ENCODE peak calls at places on chromosome 2, in six cellular contexts. C, W, P, A, N and Y are unnamed samples.

GRCh38 chr2:203400805-203401585 is 72.8 kb downstream of the ABI2 start:
- DNase-seq in W (peak; percentile 43), P (no peak), N (no peak), C (no peak), A (peak; percentile 48), Y (no peak)

GRCh38 chr2:29000481-29000880 is 19.4 kb downstream of the TOGARAM2 start:
- DNase-seq in C (no peak), W (peak; percentile 18), N (no peak), A (no peak), P (peak; percentile 58), Y (no peak)

GRCh38 chr2:29247336-29247914 is 132.2 kb downstream of the CLIP4 start:
- DNase-seq in N (no peak), A (no peak), C (no peak), W (no peak), P (no peak), Y (no peak)

GRCh38 chr2:26925100-26925791 is 45.2 kb upstream of the MAPRE3 start:
- DNase-seq in P (no peak), W (no peak), A (no peak), N (no peak), C (no peak), Y (no peak)

GRCh38 chr2:67845557-67846114 is 217.2 kb downstream of the C1D start:
- DNase-seq in C (no peak), W (peak; percentile 36), P (no peak), N (no peak), A (no peak), Y (no peak)

GRCh38 chr2:232757905-232758304 is 18.5 kb downstream of the KCNJ13 start:
- DNase-seq in P (no peak), W (no peak), A (no peak), N (no peak), C (no peak), Y (peak; percentile 9)

GRCh38 chr2:98378901-98379300 is 32.6 kb downstream of the CNGA3 start:
- DNase-seq in N (no peak), C (peak; percentile 58), A (peak; percentile 81), P (no peak), W (peak; percentile 16), Y (no peak)

GRCh38 chr2:191533693-191534175 is 144.2 kb upstream of the NABP1 start:
- DNase-seq in W (no peak), P (peak; percentile 12), N (no peak), C (peak; percentile 27), A (peak; percentile 27), Y (no peak)

DNA sequence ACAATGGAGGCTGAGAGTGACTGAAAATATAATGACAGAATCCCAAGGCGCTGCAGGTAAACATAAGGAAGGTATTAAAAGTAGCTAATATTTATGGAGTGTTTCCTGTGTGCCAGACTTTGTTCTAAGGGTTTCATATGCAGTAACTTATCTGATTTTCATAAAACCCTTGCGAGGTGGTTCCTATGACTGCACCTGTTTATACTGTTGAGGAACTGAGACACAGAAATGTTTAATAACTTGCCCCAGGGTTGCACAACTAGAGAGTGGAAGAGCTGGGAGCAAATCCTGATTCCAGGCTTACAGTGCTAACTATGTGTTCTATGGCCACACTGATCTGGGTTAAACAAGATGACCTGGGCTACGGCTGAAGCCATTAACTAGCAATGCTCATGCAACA is 2.4 kb downstream of the SP110 start:
- DNase-seq in N (no peak), P (no peak), W (no peak), A (no peak), C (no peak), Y (no peak)
- H3K4me3 ChIP-seq in N (no peak overlapping the region), P (peak overlapping the region; percentile 78), W (no peak overlapping the region), A (no peak overlapping the region), C (no peak overlapping the region), Y (no peak overlapping the region)

GRCh38 chr2:131035112-131035825 is 58.0 kb downstream of the FAM168B start:
- DNase-seq in C (no peak), N (no peak), P (no peak), A (no peak), W (no peak), Y (no peak)
- H3K4me3 ChIP-seq in C (no peak overlapping the region), N (peak overlapping the region; percentile 64), P (no peak overlapping the region), A (no peak overlapping the region), W (peak overlapping the region; percentile 53), Y (peak overlapping the region; percentile 45)

DNA sequence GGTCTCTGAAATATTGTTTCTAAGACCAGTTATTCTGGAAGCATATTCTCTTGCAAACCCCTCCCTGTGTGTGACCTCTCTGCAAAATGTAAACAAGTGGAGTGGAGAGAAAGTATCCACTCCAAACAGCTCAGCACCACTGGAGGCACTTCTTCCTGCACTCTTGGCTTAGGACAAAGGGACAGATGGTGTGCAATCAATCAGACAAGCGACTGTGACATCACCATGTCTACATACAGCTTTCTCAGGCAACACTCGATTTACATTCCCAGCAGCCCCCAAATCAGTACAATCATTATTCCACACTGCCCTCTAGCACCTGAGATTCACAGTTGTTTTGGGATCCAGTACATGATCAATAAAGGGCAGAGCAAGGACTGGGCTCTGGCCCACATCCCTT is 311.6 kb upstream of the ST6GAL2 start:
- DNase-seq in P (no peak), A (no peak), N (no peak), W (no peak), C (no peak), Y (no peak)
- H3K4me3 ChIP-seq in P (no peak overlapping the region), A (no peak overlapping the region), N (no peak overlapping the region), W (no peak overlapping the region), C (no peak overlapping the region), Y (no peak overlapping the region)

GRCh38 chr2:170928824-170929685 is at the start of gene GORASP2:
- DNase-seq in A (peak; percentile 100), C (peak; percentile 99), W (peak; percentile 100), P (peak; percentile 100), N (peak; percentile 98), Y (peak; percentile 99)
- H3K4me3 ChIP-seq in A (peak within 1 kb of the TSS; percentile 74), C (peak within 1 kb of the TSS; percentile 97), W (peak within 1 kb of the TSS; percentile 96), P (peak within 1 kb of the TSS; percentile 95), N (peak within 1 kb of the TSS; percentile 88), Y (peak within 1 kb of the TSS; percentile 98)

GRCh38 chr2:144082327-144082726 is 437.6 kb downstream of the ZEB2 start:
- DNase-seq in C (no peak), W (no peak), A (no peak), N (no peak), P (no peak), Y (no peak)
- H3K4me3 ChIP-seq in C (no peak overlapping the region), W (no peak overlapping the region), A (no peak overlapping the region), N (no peak overlapping the region), P (no peak overlapping the region), Y (no peak overlapping the region)

DNA sequence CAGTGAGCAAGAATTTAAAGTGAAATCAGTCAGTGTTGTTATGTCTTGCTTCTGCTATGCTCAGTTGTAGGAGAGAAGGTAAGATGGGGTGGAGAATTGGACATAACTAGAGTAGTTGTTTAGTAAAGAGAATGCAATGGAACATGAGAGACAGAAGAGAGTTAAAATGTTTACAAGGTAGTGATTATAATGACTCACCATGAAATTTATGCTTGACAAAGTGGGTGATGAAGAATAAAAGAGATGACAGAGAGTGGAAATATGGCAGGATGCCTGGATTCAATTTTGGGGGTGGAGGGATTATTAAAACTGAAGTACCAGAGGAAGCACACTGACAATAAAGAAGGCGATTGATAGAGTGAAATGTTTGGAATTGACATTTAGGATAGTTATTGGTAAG is 10.6 kb downstream of the SCG2 start:
- DNase-seq in N (no peak), W (peak; percentile 53), P (no peak), A (peak; percentile 46), C (peak; percentile 77), Y (no peak)
- H3K4me3 ChIP-seq in N (no peak overlapping the region), W (no peak overlapping the region), P (no peak overlapping the region), A (no peak overlapping the region), C (no peak overlapping the region), Y (no peak overlapping the region)

GRCh38 chr2:126656311-126657145 is 570 bp downstream of the GYPC start:
- DNase-seq in W (peak; percentile 31), N (no peak), P (peak; percentile 61), A (peak; percentile 52), C (peak; percentile 39), Y (no peak)
- H3K4me3 ChIP-seq in W (peak overlapping the region; percentile 48), N (peak overlapping the region; percentile 82), P (peak overlapping the region; percentile 70), A (peak overlapping the region; percentile 77), C (peak overlapping the region; percentile 76), Y (peak overlapping the region; percentile 58)

GRCh38 chr2:157893611-157894010 is 17.5 kb upstream of the ACVR1 start:
- DNase-seq in A (no peak), P (no peak), N (no peak), C (no peak), W (no peak), Y (no peak)

GRCh38 chr2:157898591-157898996 is 22.5 kb upstream of the ACVR1 start:
- DNase-seq in A (peak; percentile 83), P (no peak), W (peak; percentile 95), N (no peak), C (peak; percentile 95), Y (peak; percentile 55)

GRCh38 chr2:157897106-157897971 is 21.2 kb upstream of the ACVR1 start:
- DNase-seq in W (no peak), A (no peak), P (peak; percentile 31), C (no peak), N (no peak), Y (no peak)

GRCh38 chr2:157894694-157895450 is 18.7 kb upstream of the ACVR1 start:
- DNase-seq in W (peak; percentile 84), C (peak; percentile 87), N (no peak), P (no peak), A (peak; percentile 75), Y (no peak)

GRCh38 chr2:157895531-157895930 is 19.4 kb upstream of the ACVR1 start:
- DNase-seq in W (peak; percentile 74), A (peak; percentile 42), N (no peak), P (no peak), C (peak; percentile 55), Y (no peak)
- H3K4me3 ChIP-seq in W (no peak overlapping the region), A (no peak overlapping the region), N (no peak overlapping the region), P (no peak overlapping the region), C (no peak overlapping the region), Y (no peak overlapping the region)

DNA sequence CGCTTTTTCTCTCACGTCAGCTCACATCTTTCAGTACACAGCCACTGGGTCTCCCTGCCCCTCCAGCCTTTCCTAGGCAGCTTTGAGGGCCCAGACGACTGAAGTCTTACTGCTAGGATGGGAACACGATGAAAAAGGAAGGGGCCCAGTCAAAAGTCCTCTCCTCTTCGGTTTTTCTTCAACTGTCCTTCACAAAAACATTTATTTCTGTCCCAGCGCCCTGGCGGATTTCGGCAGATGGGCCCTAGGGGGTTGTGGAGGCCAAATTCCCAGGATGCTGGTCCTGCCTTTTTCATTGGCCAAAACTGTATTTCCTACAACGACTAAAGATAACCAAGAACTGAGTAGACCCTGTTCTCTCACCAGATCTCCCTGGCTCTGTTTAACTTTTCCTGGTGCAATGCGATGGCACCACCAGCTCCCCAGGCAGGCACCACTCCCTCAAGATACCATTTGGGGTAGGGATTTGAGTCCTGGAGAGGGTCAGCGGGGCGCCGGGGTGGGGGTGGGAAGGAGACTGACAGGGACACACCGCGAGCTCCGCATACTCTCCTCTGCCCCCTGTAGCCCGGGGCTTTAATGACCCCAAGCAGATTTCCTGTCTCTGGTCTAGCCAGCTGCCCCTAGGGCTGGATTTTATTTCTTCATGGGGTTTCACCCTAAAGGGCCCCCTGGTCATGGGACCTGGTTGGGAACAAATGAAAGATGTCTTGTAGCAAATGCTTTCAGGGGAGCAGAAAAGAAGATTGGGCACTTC is 7.4 kb downstream of the SIX2 start:
- DNase-seq in C (no peak), N (no peak), P (no peak), A (no peak), W (no peak), Y (no peak)
- H3K4me3 ChIP-seq in C (peak overlapping the region; percentile 28), N (peak overlapping the region; percentile 57), P (no peak overlapping the region), A (peak overlapping the region; percentile 41), W (no peak overlapping the region), Y (peak overlapping the region; percentile 41)